ENCODE peak calls at places on chromosomes 2 and 18, in five cellular contexts. G is SK-N-SH, U is HepG2, A is K562, F is HL-60. N is an unnamed sample.

GRCh38 chr2:175004980-175005832 is at the start of gene CHN1:
- DNase-seq in G (peak), U (peak), A (peak), F (peak), N (no peak)

GRCh38 chr2:54770211-54770610 is 46.7 kb downstream of the EML6 start:
- DNase-seq in G (no peak), U (no peak), A (no peak), F (no peak), N (no peak)

GRCh38 chr18:26547302-26548143 is 830 bp downstream of the KCTD1 start:
- DNase-seq in G (peak), U (no peak), A (no peak), F (peak), N (no peak)

GRCh38 chr2:187383043-187383800 is 64.8 kb downstream of the CALCRL start:
- DNase-seq in G (no peak), U (no peak), A (no peak), F (no peak), N (no peak)

GRCh38 chr2:203673933-203674332 is 32.5 kb upstream of the CD28 start:
- DNase-seq in G (no peak), U (no peak), A (no peak), F (peak), N (peak)

GRCh38 chr18:46067431-46068007 is 4.5 kb downstream of the PSTPIP2 start:
- DNase-seq in G (no peak), U (peak), A (no peak), F (no peak), N (no peak)

GRCh38 chr2:119230630-119231185 is 7.1 kb downstream of the STEAP3 start:
- DNase-seq in G (no peak), U (no peak), A (no peak), F (no peak), N (no peak)

GRCh38 chr2:17754773-17755425 is 961 bp downstream of the GEN1 start:
- DNase-seq in G (peak), U (peak), A (peak), F (peak), N (no peak)

GRCh38 chr18:7598167-7599062 is 31.3 kb downstream of the PTPRM start:
- DNase-seq in G (no peak), U (no peak), A (no peak), F (no peak), N (no peak)

GRCh38 chr18:7417742-7418141 is 149.4 kb upstream of the PTPRM start:
- DNase-seq in G (no peak), U (no peak), A (no peak), F (no peak), N (no peak)

GRCh38 chr2:47429795-47430194 is 26.8 kb downstream of the MSH2 start:
- DNase-seq in G (no peak), U (no peak), A (no peak), F (no peak), N (no peak)

GRCh38 chr2:175690113-175690716 is 311.9 kb downstream of the LNPK start:
- DNase-seq in G (peak), U (peak), A (peak), F (peak), N (peak)

GRCh38 chr2:172428841-172429173 is 1.4 kb downstream of the ITGA6 start:
- DNase-seq in G (no peak), U (peak), A (no peak), F (no peak), N (no peak)

GRCh38 chr2:215536476-215536875 is 100.6 kb upstream of the FN1 start:
- DNase-seq in G (no peak), U (no peak), A (no peak), F (no peak), N (no peak)

GRCh38 chr2:144078091-144078490 is 441.8 kb downstream of the ZEB2 start:
- DNase-seq in G (peak), U (no peak), A (no peak), F (no peak), N (no peak)

GRCh38 chr2:231394201-231395141 is 1.0 kb upstream of the B3GNT7 start:
- DNase-seq in G (peak), U (peak), A (no peak), F (peak), N (peak)

GRCh38 chr18:69935319-69936190 is 12.1 kb downstream of the CD226 start:
- DNase-seq in G (no peak), U (peak), A (no peak), F (peak), N (peak)

GRCh38 chr2:166516712-166517303 is 22.8 kb upstream of the SCN7A start:
- DNase-seq in G (peak), U (peak), A (peak), F (peak), N (no peak)

GRCh38 chr2:216553093-216553478 is 54.4 kb downstream of the RPL37A start:
- DNase-seq in G (no peak), U (peak), A (no peak), F (no peak), N (no peak)

GRCh38 chr2:232363784-232364615 is 14.6 kb upstream of the ALPP start:
- DNase-seq in G (no peak), U (no peak), A (no peak), F (no peak), N (peak)

GRCh38 chr18:35696307-35696706 is 114.8 kb downstream of the GALNT1 start:
- DNase-seq in G (no peak), U (no peak), A (no peak), F (no peak), N (no peak)

DNA sequence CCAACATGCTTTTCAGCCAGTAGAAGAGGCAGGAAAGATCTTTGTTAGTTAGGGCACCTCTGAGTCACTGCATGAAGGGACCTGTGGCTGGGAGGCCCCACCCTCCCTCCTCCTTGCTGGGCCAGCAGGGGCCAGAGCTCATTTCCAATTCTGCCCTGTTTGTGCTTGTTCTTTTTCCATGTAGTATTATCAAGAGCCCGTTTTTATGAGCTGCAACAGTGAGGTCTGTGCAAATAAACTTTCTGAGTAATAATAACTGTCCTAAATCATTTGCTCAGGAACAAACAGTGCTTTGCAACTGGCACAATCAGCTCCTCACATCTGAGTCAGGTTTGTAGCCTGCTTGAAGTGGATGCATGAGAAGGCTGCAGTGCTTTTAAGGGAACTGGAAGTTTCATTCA is 128.0 kb downstream of the ARL4C start:
- DNase-seq in G (no peak), U (no peak), A (no peak), F (no peak), N (no peak)
- TF ChIP-seq GABPA in G (no peak), U (no peak), A (no peak), F (no peak), N (no peak)

DNA sequence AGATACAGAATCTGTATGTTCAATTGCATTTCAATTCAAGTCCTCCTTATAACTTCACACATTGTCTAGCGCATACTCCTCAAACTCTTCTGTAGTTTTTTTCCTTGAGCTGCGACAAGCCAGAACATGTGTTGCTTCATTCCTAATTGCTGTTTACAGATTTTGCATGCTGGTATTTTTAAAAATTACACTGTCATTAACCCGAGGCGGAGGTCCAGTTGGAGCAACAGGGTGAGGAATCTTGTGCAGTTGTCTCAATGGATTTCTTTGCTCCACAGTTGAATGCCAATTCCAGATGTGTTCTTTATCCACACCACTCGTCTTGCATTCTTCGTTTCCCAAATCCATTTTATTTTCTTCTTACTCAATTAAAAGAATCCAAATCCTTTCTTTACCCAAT is 16.4 kb upstream of the SERPINB13 start:
- DNase-seq in G (no peak), U (no peak), A (no peak), F (no peak), N (no peak)
- TF ChIP-seq GABPA in G (no peak), U (no peak), A (no peak), F (no peak), N (no peak)

DNA sequence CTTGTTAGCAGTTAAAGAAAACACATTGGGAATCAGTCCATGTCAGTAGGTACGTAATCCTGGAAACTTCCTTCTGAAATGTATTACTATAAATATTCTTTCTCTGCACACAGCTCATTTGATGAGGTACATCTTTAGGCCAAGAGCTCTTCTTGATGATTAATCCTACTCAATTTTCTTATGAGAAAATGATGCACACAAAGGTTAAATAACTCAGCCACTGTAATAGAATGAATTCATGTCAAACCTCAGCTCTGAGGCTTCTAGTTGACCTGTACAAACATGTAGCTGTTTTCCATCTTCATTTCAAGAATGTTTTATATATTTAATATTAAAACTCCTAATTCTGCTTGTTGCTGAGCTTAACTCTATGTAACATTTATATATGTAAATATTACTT is 12.2 kb upstream of the CPS1 start:
- DNase-seq in G (no peak), U (no peak), A (no peak), F (no peak), N (no peak)
- TF ChIP-seq GABPA in G (no peak), U (no peak), A (no peak), F (no peak), N (no peak)

DNA sequence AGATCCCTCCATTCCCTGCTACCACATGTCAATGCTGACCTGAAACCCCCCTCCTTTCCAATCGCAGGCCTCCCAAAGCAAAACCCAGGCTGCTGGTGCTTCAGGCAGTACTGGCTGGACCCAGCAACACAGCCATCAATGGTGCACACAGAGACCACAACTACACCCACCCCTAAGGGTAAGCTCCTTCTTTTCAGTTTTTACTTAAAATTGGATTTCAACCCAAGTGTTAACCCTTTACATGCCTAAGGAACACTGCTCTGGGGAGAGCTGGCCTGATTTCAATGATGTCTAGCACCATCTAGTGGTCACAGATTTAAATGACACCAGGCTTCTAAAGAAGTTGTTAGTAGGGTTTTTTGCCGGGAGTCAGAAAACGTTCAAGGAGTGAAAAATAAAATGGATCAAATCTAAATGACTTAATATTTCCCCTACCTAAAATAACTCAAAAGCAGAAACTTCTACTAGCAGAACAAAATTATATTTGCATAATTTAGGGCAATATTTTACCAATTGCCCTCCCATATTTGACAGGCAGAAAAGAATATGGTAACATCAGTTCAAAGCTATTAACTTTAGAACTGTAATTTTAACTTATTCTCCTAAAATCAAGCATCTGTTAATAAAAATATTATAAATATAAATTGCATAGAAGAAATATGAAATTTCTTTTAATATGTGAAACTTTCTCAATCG is 24.6 kb downstream of the FECH start:
- DNase-seq in G (peak), U (peak), A (peak), F (peak), N (no peak)
- TF ChIP-seq GABPA in G (no peak), U (no peak), A (no peak), F (no peak), N (no peak)

GRCh38 chr2:67032091-67032490 is 365.0 kb upstream of the ETAA1 start:
- DNase-seq in G (no peak), U (no peak), A (no peak), F (no peak), N (no peak)
- TF ChIP-seq GABPA in G (no peak), U (no peak), A (no peak), F (no peak), N (no peak)

DNA sequence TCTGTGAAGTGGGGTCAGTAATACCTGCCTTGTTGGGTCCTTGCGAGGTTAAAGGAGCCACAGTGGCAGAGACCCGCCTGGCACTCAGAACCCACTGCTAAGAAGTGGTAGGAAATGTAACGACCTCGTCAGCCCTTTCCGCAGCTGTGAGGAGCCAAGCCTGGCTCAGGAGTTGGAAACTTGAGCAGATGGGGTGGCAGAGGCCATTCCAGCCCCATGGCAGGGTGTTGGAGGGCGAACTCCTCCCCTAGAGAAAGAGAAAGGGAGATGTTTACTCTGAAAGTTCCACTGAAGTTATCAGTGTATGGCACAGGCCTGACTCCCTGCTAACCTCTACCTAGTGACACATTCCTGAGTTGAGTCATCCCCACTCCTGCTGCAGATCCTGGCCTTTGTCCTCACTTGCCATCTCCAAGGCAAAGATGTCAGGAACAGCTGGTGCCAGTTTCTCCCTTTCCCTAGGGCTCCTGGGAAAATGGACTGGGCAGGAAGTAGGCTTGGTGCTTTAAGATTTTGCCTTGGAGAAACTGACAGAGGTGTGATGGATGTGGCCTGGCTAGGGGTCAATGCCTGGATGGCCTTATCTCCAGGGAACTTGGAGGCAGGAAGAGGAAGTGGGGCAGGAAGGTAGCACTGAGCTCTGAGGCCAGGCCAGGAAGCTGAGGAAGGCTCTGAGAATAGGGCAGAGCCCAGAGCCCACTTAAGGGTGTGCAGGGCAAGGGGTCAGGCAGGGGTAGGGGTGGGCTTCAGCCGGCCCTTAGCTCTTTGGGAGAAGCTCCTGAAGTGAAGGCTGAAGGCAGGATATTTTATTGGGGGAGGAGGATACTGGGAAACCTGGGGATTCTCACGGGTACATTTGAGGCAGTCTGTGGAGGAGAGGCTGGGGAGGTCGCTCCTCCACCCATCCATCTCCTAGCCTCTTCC is 888 bp downstream of the VAMP5 start:
- DNase-seq in G (peak), U (peak), A (peak), F (peak), N (no peak)
- TF ChIP-seq GABPA in G (no peak), U (peak), A (peak), F (no peak), N (no peak)

GRCh38 chr2:79487371-79487770 is 25.5 kb upstream of the CTNNA2 start:
- DNase-seq in G (no peak), U (no peak), A (no peak), F (no peak), N (no peak)
- TF ChIP-seq GABPA in G (no peak), U (no peak), A (no peak), F (no peak), N (no peak)

DNA sequence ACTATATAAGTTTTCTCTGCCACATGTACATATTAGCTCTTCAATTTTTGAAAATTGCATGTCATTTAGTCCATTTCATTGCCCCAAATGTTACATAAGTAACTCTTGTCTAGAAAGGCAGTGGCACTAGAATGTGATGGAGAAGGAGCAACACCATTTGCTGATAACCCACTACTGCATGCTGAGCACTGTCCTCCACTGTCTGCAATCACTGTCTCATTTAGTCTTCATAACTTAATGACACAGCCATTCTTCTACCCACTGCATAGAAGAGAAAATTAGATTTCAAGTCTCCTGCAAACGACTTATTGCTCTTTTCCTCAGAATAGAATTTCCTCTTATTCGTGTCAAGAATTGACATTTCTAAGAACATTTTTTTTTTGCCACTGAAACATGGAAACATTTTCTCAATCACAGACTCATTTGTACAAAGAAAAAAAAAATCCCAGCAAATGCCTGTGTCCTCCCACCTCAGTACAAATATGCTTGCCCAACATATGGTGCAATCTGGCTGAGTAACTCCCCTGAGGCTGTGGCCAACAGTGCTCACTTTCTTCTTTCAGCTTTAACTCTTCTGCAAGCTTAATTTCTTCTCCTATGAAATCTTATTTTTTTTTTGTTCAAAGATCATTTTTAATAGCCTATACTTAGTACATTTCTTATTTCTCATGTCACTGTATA is 768.6 kb upstream of the HS6ST1 start:
- DNase-seq in G (no peak), U (no peak), A (no peak), F (peak), N (no peak)
- TF ChIP-seq GABPA in G (no peak), U (no peak), A (no peak), F (no peak), N (no peak)

DNA sequence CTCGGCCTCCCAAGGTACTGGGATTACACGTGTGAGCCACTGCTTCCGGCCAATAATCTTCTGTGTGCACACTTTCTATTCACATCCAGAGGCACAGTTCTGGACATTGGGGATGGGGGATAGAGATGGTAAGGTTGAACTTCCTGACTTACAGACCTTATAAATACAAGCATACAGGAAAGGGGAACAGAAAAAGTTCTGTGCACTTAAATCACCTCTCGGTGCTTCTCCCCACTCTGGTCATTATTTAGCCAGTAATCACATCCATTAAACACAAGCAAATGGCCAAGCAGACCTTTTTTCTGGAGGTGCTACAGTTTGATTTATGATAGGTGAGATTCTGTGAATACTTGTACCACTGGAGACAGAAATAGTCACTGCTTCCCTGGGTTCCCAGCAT is 110.6 kb downstream of the CRIM1 start:
- DNase-seq in G (no peak), U (no peak), A (no peak), F (no peak), N (no peak)
- TF ChIP-seq GABPA in G (no peak), U (no peak), A (no peak), F (no peak), N (no peak)

N was measured in GM12878.